ENCODE peak calls at places on chromosomes 11 and 22, in four cellular contexts. One of them, this sample, is unnamed.

GRCh38 chr22:23090079-23090835 is 19.9 kb downstream of the GNAZ start:
- DNase-seq in fibroblast of pulmonary artery: no peak
- DNase-seq in endothelial cell: no peak
- DNase-seq in tibial artery: no peak
- DNase-seq in this sample: no peak

GRCh38 chr11:35180311-35181233 is 41.6 kb downstream of the CD44 start:
- DNase-seq in fibroblast of pulmonary artery: no peak
- DNase-seq in endothelial cell: no peak
- DNase-seq in tibial artery: no peak
- DNase-seq in this sample: no peak

GRCh38 chr11:109306322-109306721 is 115.7 kb upstream of the C11orf87 start:
- DNase-seq in fibroblast of pulmonary artery: peak; percentile 8
- DNase-seq in endothelial cell: no peak
- DNase-seq in tibial artery: no peak
- DNase-seq in this sample: no peak

GRCh38 chr22:23754980-23755636 is 883 bp upstream of the VPREB3 start:
- DNase-seq in fibroblast of pulmonary artery: peak; percentile 79
- DNase-seq in endothelial cell: no peak
- DNase-seq in tibial artery: no peak
- DNase-seq in this sample: no peak

GRCh38 chr11:47944555-47945128 is 35.7 kb upstream of the PTPRJ start:
- DNase-seq in fibroblast of pulmonary artery: no peak
- DNase-seq in endothelial cell: no peak
- DNase-seq in tibial artery: no peak
- DNase-seq in this sample: no peak

GRCh38 chr11:45646275-45646970 is 19.0 kb downstream of the CHST1 start:
- DNase-seq in fibroblast of pulmonary artery: peak; percentile 45
- DNase-seq in endothelial cell: no peak
- DNase-seq in tibial artery: no peak
- DNase-seq in this sample: no peak

GRCh38 chr11:125382211-125382807 is 113.8 kb downstream of the FEZ1 start:
- DNase-seq in fibroblast of pulmonary artery: no peak
- DNase-seq in endothelial cell: no peak
- DNase-seq in tibial artery: no peak
- DNase-seq in this sample: no peak

GRCh38 chr11:128779036-128779435 is 85.2 kb downstream of the FLI1 start:
- DNase-seq in fibroblast of pulmonary artery: peak; percentile 33
- DNase-seq in endothelial cell: no peak
- DNase-seq in tibial artery: no peak
- DNase-seq in this sample: no peak

GRCh38 chr11:46553746-46554204 is 40.0 kb downstream of the AMBRA1 start:
- DNase-seq in fibroblast of pulmonary artery: no peak
- DNase-seq in endothelial cell: no peak
- DNase-seq in tibial artery: no peak
- DNase-seq in this sample: no peak

GRCh38 chr11:113697798-113698407 is 8.2 kb downstream of the TMPRSS5 start:
- DNase-seq in fibroblast of pulmonary artery: no peak
- DNase-seq in endothelial cell: no peak
- DNase-seq in tibial artery: no peak
- DNase-seq in this sample: no peak

GRCh38 chr11:34084637-34085036 is 20.8 kb upstream of the NAT10 start:
- DNase-seq in fibroblast of pulmonary artery: no peak
- DNase-seq in endothelial cell: no peak
- DNase-seq in tibial artery: no peak
- DNase-seq in this sample: no peak

GRCh38 chr11:25758145-25758661 is 573.7 kb upstream of the ANO3 start:
- DNase-seq in fibroblast of pulmonary artery: no peak
- DNase-seq in endothelial cell: no peak
- DNase-seq in tibial artery: no peak
- DNase-seq in this sample: no peak

GRCh38 chr11:64306563-64306875 is 1.2 kb downstream of the ESRRA start:
- DNase-seq in fibroblast of pulmonary artery: no peak
- DNase-seq in endothelial cell: no peak
- DNase-seq in tibial artery: no peak
- DNase-seq in this sample: no peak

GRCh38 chr11:113991718-113992458 is 17.0 kb downstream of the HTR3A start:
- DNase-seq in fibroblast of pulmonary artery: peak; percentile 21
- DNase-seq in endothelial cell: no peak
- DNase-seq in tibial artery: no peak
- DNase-seq in this sample: no peak

GRCh38 chr11:792535-792821 is 2.6 kb upstream of the CEND1 start:
- DNase-seq in fibroblast of pulmonary artery: no peak
- DNase-seq in endothelial cell: no peak
- DNase-seq in tibial artery: no peak
- DNase-seq in this sample: no peak

GRCh38 chr11:28343304-28344233 is 235.4 kb downstream of the METTL15 start:
- DNase-seq in fibroblast of pulmonary artery: peak; percentile 85
- DNase-seq in endothelial cell: no peak
- DNase-seq in tibial artery: no peak
- DNase-seq in this sample: no peak

GRCh38 chr22:34976886-34977285 is 89.1 kb upstream of the ISX start:
- DNase-seq in fibroblast of pulmonary artery: no peak
- DNase-seq in endothelial cell: no peak
- DNase-seq in tibial artery: no peak
- DNase-seq in this sample: no peak

GRCh38 chr22:34976474-34976873 is 89.5 kb upstream of the ISX start:
- DNase-seq in fibroblast of pulmonary artery: no peak
- DNase-seq in endothelial cell: no peak
- DNase-seq in tibial artery: no peak
- DNase-seq in this sample: no peak

GRCh38 chr22:34973926-34974325 is 92.0 kb upstream of the ISX start:
- DNase-seq in fibroblast of pulmonary artery: no peak
- DNase-seq in endothelial cell: no peak
- DNase-seq in tibial artery: no peak
- DNase-seq in this sample: no peak

GRCh38 chr22:34973016-34973415 is 92.9 kb upstream of the ISX start:
- DNase-seq in fibroblast of pulmonary artery: no peak
- DNase-seq in endothelial cell: no peak
- DNase-seq in tibial artery: no peak
- DNase-seq in this sample: no peak

DNA sequence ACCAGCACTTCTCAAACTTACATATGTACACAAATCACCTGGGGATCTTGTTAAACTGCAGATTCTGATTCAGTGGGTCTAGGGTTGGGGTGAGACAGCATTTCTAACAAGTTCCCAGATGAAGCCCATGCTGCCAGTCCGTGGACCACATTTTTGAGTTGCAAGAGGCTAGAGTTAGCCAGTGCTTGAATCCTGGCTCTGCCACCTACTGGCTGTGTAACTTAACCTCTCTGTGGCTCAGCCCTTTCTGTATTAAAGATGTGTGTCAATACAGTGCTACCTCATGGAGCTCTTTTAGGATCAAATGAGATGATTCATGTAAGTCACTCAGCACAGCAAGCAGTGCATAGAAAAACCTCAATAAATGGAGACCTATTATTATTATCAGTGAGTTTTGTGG is 90.2 kb upstream of the ISX start:
- DNase-seq in fibroblast of pulmonary artery: no peak
- DNase-seq in endothelial cell: no peak
- DNase-seq in tibial artery: no peak
- DNase-seq in this sample: no peak
- TF ChIP-seq CTCF in fibroblast of pulmonary artery: no peak
- TF ChIP-seq CTCF in endothelial cell: no peak
- TF ChIP-seq CTCF in tibial artery: no peak
- TF ChIP-seq CTCF in this sample: no peak

DNA sequence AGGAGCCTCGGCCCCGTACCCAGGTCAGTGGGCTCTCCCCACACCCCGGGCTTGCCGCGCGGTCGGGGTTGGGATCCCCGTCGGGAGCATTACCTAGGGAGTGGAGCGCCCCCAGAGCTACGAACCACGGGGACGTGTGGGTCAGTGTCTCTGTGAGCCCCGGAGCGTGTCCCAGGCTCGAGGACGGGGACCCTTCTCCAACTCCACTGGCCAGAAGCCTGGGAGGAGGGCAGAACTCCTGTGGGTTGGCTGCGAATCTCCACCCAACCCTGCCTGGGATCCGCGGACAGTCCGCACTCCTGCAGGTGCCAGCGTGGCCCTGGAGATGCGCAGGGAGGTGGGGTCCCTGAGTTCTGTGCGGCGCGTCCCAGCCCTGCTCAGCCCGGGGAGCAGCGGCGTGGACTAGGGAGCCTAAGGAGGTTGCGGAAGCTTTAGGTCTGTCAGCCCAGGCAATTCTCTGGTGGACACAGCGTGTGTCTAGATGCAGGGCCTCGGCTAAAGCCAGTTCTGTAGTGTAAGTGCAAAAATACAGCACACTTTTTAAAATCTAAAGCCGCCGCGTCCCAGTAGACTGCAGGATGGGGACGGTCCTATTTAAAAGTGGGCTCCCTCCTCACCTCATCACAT is 413 bp downstream of the PPFIBP2 start:
- DNase-seq in fibroblast of pulmonary artery: no peak
- DNase-seq in endothelial cell: peak; percentile 9
- DNase-seq in tibial artery: peak; percentile 74
- DNase-seq in this sample: no peak
- TF ChIP-seq CTCF in fibroblast of pulmonary artery: no peak
- TF ChIP-seq CTCF in endothelial cell: no peak
- TF ChIP-seq CTCF in tibial artery: no peak
- TF ChIP-seq CTCF in this sample: no peak

DNA sequence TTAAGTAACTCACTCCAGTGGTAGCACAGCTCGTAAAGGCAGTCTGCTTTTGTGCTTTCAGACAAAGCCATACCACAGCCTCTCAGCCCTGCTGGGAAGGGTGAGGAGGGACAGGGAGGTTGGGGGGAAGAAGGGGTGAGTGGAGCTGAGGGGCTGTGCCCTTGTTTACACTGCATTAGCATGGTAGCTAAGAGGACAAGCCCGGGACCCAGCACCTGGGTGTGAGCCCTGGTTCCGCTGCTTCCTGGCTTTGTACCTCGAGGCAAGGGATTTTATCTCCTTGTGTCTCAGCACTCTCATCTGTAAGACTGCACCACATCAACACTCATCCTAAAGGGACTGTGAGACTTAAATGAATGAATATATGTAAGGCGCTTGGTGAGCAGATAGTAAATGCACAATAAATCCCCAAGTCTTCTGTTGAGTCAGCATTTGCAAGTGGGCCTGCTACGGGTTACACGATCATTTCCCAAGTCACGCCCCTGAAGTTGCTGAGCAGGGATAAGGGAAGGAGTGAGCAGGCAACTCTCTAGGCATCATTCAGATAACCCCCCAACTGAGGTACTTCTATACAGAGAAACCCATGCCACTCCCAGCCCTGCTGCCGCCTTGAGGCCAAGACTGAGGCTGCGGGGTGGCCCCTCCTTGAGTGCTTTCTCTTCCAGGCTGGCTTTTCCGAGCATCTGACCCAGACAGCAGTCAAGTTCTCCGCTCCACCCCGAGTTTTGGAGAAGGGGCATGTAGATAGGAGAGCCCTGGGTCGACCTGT is 7.5 kb downstream of the RASD2 start:
- DNase-seq in fibroblast of pulmonary artery: no peak
- DNase-seq in endothelial cell: no peak
- DNase-seq in tibial artery: no peak
- DNase-seq in this sample: no peak
- TF ChIP-seq CTCF in fibroblast of pulmonary artery: peak; percentile 25
- TF ChIP-seq CTCF in endothelial cell: no peak
- TF ChIP-seq CTCF in tibial artery: no peak
- TF ChIP-seq CTCF in this sample: no peak

DNA sequence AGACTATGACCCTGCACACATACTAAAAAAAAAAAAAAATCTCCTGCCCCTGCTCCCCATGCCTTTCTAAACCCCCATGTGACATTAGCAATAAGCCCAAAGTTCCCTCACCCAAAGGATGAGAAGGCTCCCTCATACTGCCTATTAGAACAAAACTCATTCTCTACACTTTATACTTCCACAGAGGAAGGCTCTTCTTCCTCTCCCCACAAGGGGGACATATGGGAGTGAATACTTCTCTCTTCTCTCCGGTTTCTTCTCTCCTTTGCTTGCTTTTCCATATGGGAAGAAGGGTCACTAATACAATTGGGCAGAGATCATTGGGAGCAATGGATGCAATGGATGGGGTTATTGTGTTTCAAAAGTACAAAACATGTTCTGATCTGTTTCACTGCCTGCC is 3.3 kb downstream of the OR52L1 start:
- DNase-seq in fibroblast of pulmonary artery: no peak
- DNase-seq in endothelial cell: no peak
- DNase-seq in tibial artery: no peak
- DNase-seq in this sample: no peak
- TF ChIP-seq CTCF in fibroblast of pulmonary artery: no peak
- TF ChIP-seq CTCF in endothelial cell: peak; percentile 22
- TF ChIP-seq CTCF in tibial artery: no peak
- TF ChIP-seq CTCF in this sample: no peak

DNA sequence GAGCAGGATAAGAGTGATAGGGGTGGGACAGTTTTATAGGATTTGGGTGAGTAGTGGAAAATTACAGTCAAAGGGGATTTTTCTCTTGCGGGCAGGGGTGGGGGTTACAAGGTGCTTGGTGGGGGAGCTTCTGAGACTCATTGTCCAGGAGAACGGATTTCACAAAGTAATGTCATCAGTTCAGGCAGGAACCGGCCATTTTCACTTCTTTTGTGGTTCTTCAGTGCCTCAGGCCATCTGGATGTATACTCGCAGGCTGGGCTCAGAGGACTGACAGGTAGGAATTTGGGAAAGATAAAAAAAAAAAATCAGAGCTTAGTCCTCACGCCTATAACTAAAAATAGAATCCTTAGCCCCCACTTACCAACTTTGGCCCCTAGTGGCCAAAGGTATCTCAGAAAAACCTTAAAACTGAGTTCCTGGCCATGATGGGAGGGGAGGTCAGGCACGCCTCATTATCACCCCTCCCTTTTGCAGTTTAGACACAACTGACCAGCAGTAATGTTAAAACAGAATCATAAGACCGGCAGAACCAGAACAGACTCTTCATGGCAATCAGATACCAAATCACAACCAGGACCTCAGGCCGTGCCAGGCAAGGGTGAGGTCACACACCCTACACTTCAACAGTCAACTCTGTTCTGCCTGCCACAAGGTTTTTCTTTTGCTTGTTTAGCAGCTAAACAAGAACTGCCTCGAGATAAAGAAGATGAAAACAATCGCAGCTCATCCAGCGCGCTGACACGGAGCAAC is 8.9 kb upstream of the APOBEC3G start:
- DNase-seq in fibroblast of pulmonary artery: no peak
- DNase-seq in endothelial cell: no peak
- DNase-seq in tibial artery: no peak
- DNase-seq in this sample: no peak
- TF ChIP-seq CTCF in fibroblast of pulmonary artery: no peak
- TF ChIP-seq CTCF in endothelial cell: no peak
- TF ChIP-seq CTCF in tibial artery: no peak
- TF ChIP-seq CTCF in this sample: no peak

This sample was measured in activated B cell treated with CpG ODN at 0.5 μM for 24 hours.